ENCODE peak calls at places on chromosomes 6 and 20, in five cellular contexts. One of them, this sample, is unnamed. For H3K36me3 and H3K4me1, the result is how much of the 10 kb centered on the place peaks cover.

GRCh38 chr6:66865771-66866170 is 1158.7 kb upstream of the EYS start:
- DNase-seq in spleen: no peak
- DNase-seq in fibroblast of lung: peak
- DNase-seq in hepatocyte: no peak
- DNase-seq in psoas muscle: no peak
- DNase-seq in this sample: no peak

GRCh38 chr6:26304213-26305096 is 60.5 kb upstream of the BTN3A2 start:
- DNase-seq in spleen: no peak
- DNase-seq in fibroblast of lung: peak
- DNase-seq in hepatocyte: peak
- DNase-seq in psoas muscle: peak
- DNase-seq in this sample: no peak

GRCh38 chr6:21804941-21805610 is 211.5 kb downstream of the SOX4 start:
- DNase-seq in spleen: no peak
- DNase-seq in fibroblast of lung: peak
- DNase-seq in hepatocyte: no peak
- DNase-seq in psoas muscle: no peak
- DNase-seq in this sample: no peak

GRCh38 chr6:170174771-170175643 is 115.9 kb downstream of the DLL1 start:
- DNase-seq in spleen: peak
- DNase-seq in fibroblast of lung: no peak
- DNase-seq in hepatocyte: no peak
- DNase-seq in psoas muscle: peak
- DNase-seq in this sample: no peak

GRCh38 chr20:15191082-15191723 is 853.8 kb upstream of the FLRT3 start:
- DNase-seq in spleen: no peak
- DNase-seq in fibroblast of lung: no peak
- DNase-seq in hepatocyte: no peak
- DNase-seq in psoas muscle: no peak
- DNase-seq in this sample: no peak

GRCh38 chr6:167162591-167162990 is 4.8 kb upstream of the GPR31 start:
- DNase-seq in spleen: no peak
- DNase-seq in fibroblast of lung: no peak
- DNase-seq in hepatocyte: no peak
- DNase-seq in psoas muscle: no peak
- DNase-seq in this sample: no peak

GRCh38 chr6:169794317-169795055 is 43.1 kb downstream of the ERMARD start:
- DNase-seq in spleen: peak
- DNase-seq in fibroblast of lung: no peak
- DNase-seq in hepatocyte: no peak
- DNase-seq in psoas muscle: no peak
- DNase-seq in this sample: no peak

GRCh38 chr6:10756085-10756484 is 8.5 kb downstream of the TMEM14B start:
- DNase-seq in spleen: no peak
- DNase-seq in fibroblast of lung: no peak
- DNase-seq in hepatocyte: no peak
- DNase-seq in psoas muscle: no peak
- DNase-seq in this sample: no peak

GRCh38 chr20:58790440-58790839 is 60.3 kb downstream of the GNAS-AS1 start:
- DNase-seq in spleen: peak
- DNase-seq in fibroblast of lung: no peak
- DNase-seq in hepatocyte: no peak
- DNase-seq in psoas muscle: no peak
- DNase-seq in this sample: peak

GRCh38 chr6:112149236-112149635 is 61.8 kb downstream of the FAM229B start:
- DNase-seq in spleen: no peak
- DNase-seq in fibroblast of lung: no peak
- DNase-seq in hepatocyte: no peak
- DNase-seq in psoas muscle: no peak
- DNase-seq in this sample: no peak

GRCh38 chr20:53255102-53255710 is 283.0 kb downstream of the TSHZ2 start:
- DNase-seq in spleen: no peak
- DNase-seq in fibroblast of lung: no peak
- DNase-seq in hepatocyte: no peak
- DNase-seq in psoas muscle: no peak
- DNase-seq in this sample: no peak

GRCh38 chr6:136186363-136186762 is 63.7 kb downstream of the MTFR2 start:
- DNase-seq in spleen: no peak
- DNase-seq in fibroblast of lung: no peak
- DNase-seq in hepatocyte: no peak
- DNase-seq in psoas muscle: no peak
- DNase-seq in this sample: no peak

DNA sequence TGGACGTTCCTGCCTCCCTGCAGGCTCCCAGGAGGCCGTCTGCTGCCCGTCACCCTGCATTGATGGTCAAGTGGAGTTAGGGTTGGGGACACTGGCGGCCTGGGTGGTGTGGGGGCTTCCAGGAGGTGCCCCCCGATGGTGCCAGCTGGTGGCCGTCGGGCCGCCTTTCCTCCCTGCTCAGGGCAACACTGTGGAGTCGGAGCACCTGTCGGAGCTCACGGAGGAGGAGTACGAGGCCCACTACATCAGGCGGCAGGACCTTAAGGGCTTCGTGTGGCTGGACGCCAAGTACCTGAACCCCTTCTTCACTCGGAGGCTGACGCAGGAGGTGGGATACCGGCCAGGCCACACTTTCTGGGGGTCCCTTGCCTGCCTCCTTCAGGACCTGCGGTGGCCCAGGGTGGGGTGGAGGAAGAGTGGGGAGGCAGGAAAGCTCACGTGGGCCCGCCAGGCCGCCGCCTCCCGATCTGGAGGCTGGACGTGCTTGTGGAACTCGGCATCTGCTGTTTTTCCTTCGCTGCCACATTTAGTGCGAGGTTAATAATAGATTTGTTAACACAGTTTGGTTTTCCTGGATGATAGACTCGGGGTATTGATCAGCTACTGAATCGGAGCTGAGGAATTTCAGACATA is 28.6 kb downstream of the SPATA2 start:
- DNase-seq in spleen: no peak
- DNase-seq in fibroblast of lung: no peak
- DNase-seq in hepatocyte: no peak
- DNase-seq in psoas muscle: no peak
- DNase-seq in this sample: no peak
- H3K36me3 ChIP-seq in spleen: half or more
- H3K36me3 ChIP-seq in fibroblast of lung: under half
- H3K36me3 ChIP-seq in hepatocyte: under half
- H3K36me3 ChIP-seq in psoas muscle: under half
- H3K36me3 ChIP-seq in this sample: under half

GRCh38 chr6:135088818-135089809 is 34.5 kb upstream of the HBS1L start:
- DNase-seq in spleen: no peak
- DNase-seq in fibroblast of lung: peak
- DNase-seq in hepatocyte: no peak
- DNase-seq in psoas muscle: no peak
- DNase-seq in this sample: no peak
- H3K4me1 ChIP-seq in spleen: under half
- H3K4me1 ChIP-seq in fibroblast of lung: under half
- H3K4me1 ChIP-seq in hepatocyte: under half
- H3K4me1 ChIP-seq in psoas muscle: under half
- H3K4me1 ChIP-seq in this sample: under half

GRCh38 chr20:17883592-17884317 is 84.8 kb downstream of the SNX5 start:
- DNase-seq in spleen: peak
- DNase-seq in fibroblast of lung: no peak
- DNase-seq in hepatocyte: peak
- DNase-seq in psoas muscle: no peak
- DNase-seq in this sample: no peak
- TF ChIP-seq CTCF in spleen: no peak
- TF ChIP-seq CTCF in fibroblast of lung: peak
- TF ChIP-seq CTCF in hepatocyte: no peak
- TF ChIP-seq CTCF in psoas muscle: no peak
- TF ChIP-seq CTCF in this sample: peak

DNA sequence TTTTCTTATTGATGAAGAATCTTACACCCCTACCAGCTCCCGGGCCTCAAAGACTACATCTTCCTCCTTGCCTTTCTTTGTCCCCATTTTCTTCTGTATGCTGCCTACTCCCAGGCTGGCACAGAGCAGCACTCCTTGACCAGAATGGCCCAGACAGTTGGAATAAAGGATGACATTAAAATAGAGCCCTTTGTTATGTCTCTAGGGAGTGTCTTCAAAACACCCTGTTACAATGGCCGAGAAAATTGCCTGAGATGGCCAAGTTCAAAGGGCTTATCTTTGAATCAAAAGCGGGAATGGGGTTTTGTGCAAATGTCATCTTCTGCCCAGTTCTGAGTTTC is 79.0 kb upstream of the TBC1D7 start:
- DNase-seq in spleen: no peak
- DNase-seq in fibroblast of lung: no peak
- DNase-seq in hepatocyte: no peak
- DNase-seq in psoas muscle: no peak
- DNase-seq in this sample: no peak
- H3K36me3 ChIP-seq in spleen: under half
- H3K36me3 ChIP-seq in fibroblast of lung: under half
- H3K36me3 ChIP-seq in hepatocyte: under half
- H3K36me3 ChIP-seq in psoas muscle: under half
- H3K36me3 ChIP-seq in this sample: under half